ENCODE peak calls at places on chromosomes 13 and 19, in four cellular contexts. Y is HEK293T, O is K562, Q is GM12878. N is an unnamed sample.

GRCh38 chr19:16442386-16443276 is 29.1 kb downstream of the EPS15L1 start:
- DNase-seq in O (peak), Y (no peak), Q (no peak), N (no peak)

GRCh38 chr19:33022472-33023116 is 42.1 kb downstream of the RHPN2 start:
- DNase-seq in O (no peak), Q (no peak), Y (no peak), N (no peak)

GRCh38 chr13:42752731-42753130 is 28.7 kb upstream of the FAM216B start:
- DNase-seq in Q (no peak), Y (no peak), O (no peak), N (no peak)

GRCh38 chr19:11435057-11435832 is at the start of the genes ODAD3 and PRKCSH:
- DNase-seq in Y (peak), Q (peak), O (peak), N (peak)

GRCh38 chr19:38710928-38711725 is 33.1 kb downstream of the CAPN12 start:
- DNase-seq in O (no peak), Y (no peak), Q (no peak), N (no peak)

GRCh38 chr19:10259162-10259905 is 7.3 kb downstream of the MRPL4 start:
- DNase-seq in Q (no peak), Y (peak), O (peak), N (peak)

GRCh38 chr19:35138305-35138799 is 272 bp upstream of the FXYD1 start:
- DNase-seq in Q (no peak), O (no peak), Y (no peak), N (no peak)

GRCh38 chr13:50357586-50358118 is 342.4 kb downstream of the KCNRG start:
- DNase-seq in Y (peak), Q (no peak), O (peak), N (no peak)

GRCh38 chr19:8965887-8966286 is 44.3 kb downstream of the MUC16 start:
- DNase-seq in Y (no peak), Q (no peak), O (peak), N (no peak)

GRCh38 chr19:9885077-9885552 is 50.0 kb downstream of the PIN1 start:
- DNase-seq in Y (peak), O (no peak), Q (no peak), N (no peak)

GRCh38 chr19:35162471-35163326 is 8.2 kb downstream of the FXYD5 start:
- DNase-seq in Q (no peak), O (no peak), Y (no peak), N (no peak)

GRCh38 chr13:23856008-23856750 is 33.0 kb downstream of the MIPEP start:
- DNase-seq in Q (no peak), O (no peak), Y (no peak), N (no peak)

GRCh38 chr13:113935081-113935511 is 38.8 kb downstream of the C13orf46 start:
- DNase-seq in Q (no peak), Y (no peak), O (no peak), N (no peak)

GRCh38 chr19:43765109-43765876 is 10.5 kb upstream of the SMG9 start:
- DNase-seq in Q (peak), O (peak), Y (no peak), N (peak)

GRCh38 chr13:73656863-73657262 is 477.3 kb downstream of the KLF12 start:
- DNase-seq in O (no peak), Q (no peak), Y (no peak), N (no peak)

GRCh38 chr13:113091211-113091771 is 14.3 kb upstream of the F7 start:
- DNase-seq in Y (no peak), O (no peak), Q (no peak), N (no peak)

GRCh38 chr19:55406869-55407624 is 541 bp downstream of the UBE2S start:
- DNase-seq in Q (no peak), O (peak), Y (no peak), N (no peak)

GRCh38 chr19:12665281-12665573 is 1.3 kb downstream of the MAN2B1 start:
- DNase-seq in Q (peak), O (no peak), Y (no peak), N (no peak)

GRCh38 chr19:1864480-1865171 is 1.2 kb upstream of the KLF16 start:
- DNase-seq in O (peak), Y (peak), Q (no peak), N (peak)

GRCh38 chr19:55082023-55082851 is 6.6 kb downstream of the EPS8L1 start:
- DNase-seq in O (peak), Q (no peak), Y (no peak), N (no peak)

GRCh38 chr19:35207391-35207871 is 21.1 kb downstream of the FAM187B start:
- DNase-seq in O (no peak), Y (no peak), Q (no peak), N (no peak)

GRCh38 chr19:8423821-8424223 is 10.7 kb downstream of the MARCHF2 start:
- DNase-seq in Q (no peak), O (peak), Y (peak), N (peak)

GRCh38 chr19:32339988-32340874 is 5.2 kb upstream of the ZNF507 start:
- DNase-seq in Y (peak), Q (no peak), O (peak), N (peak)

GRCh38 chr13:77143325-77143907 is 116.5 kb upstream of the FBXL3 start:
- DNase-seq in Y (no peak), Q (no peak), O (no peak), N (peak)

GRCh38 chr19:38079926-38080380 is 144.1 kb downstream of the DPF1 start:
- DNase-seq in Q (peak), O (no peak), Y (no peak), N (peak)

GRCh38 chr19:3006075-3006767 is 22.9 kb downstream of the TLE2 start:
- DNase-seq in O (peak), Y (peak), Q (no peak), N (no peak)

GRCh38 chr13:29500426-29500825 is 95.1 kb downstream of the SLC7A1 start:
- DNase-seq in O (no peak), Y (no peak), Q (no peak), N (no peak)

GRCh38 chr13:58584610-58585009 is 953.1 kb downstream of the PCDH17 start:
- DNase-seq in O (no peak), Q (no peak), Y (no peak), N (no peak)

GRCh38 chr19:48405010-48405659 is 11.7 kb downstream of the GRIN2D start:
- DNase-seq in O (no peak), Y (no peak), Q (no peak), N (no peak)

GRCh38 chr19:46764817-46765291 is 18.6 kb upstream of the STRN4 start:
- DNase-seq in O (peak), Y (no peak), Q (no peak), N (peak)
- TF ChIP-seq TARDBP in O (no peak), Y (no peak), Q (no peak), N (peak)

GRCh38 chr13:66341038-66341437 is 889.1 kb downstream of the PCDH9 start:
- DNase-seq in Y (no peak), O (no peak), Q (no peak), N (no peak)

GRCh38 chr13:66344770-66345367 is 885.3 kb downstream of the PCDH9 start:
- DNase-seq in O (no peak), Y (no peak), Q (no peak), N (no peak)

GRCh38 chr13:66341978-66342377 is 888.2 kb downstream of the PCDH9 start:
- DNase-seq in Q (no peak), Y (no peak), O (no peak), N (no peak)

GRCh38 chr13:66345988-66346387 is 884.1 kb downstream of the PCDH9 start:
- DNase-seq in Q (no peak), O (no peak), Y (no peak), N (no peak)

DNA sequence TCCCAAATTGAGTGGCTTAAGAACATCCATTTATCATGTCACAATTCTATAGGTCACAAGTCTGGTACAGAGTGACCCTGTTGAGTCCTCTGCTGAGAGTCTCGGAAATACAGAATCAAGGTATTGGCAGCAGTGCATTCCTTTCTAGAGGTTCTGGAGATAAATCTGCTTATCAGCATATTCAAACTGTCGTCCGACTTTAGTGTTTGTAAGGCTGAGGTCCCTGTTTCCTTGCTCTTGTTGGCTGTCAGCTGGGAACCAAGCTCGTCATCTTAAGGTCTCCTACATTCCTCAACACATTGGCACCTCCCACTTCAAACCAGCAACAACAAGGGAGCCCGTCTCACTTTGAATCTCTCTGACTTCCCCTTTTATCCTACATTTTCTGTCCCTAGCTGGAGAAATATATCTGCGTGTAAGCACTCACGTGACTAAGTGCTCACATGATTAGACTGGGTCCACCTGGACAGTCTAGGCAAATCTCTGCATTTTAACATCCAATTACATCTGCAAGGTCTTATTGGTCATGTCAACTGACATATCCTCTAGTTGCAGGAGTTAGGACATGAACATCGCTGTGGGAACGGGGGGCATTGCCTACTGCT is 886.8 kb downstream of the PCDH9 start:
- DNase-seq in Q (no peak), O (no peak), Y (no peak), N (no peak)
- TF ChIP-seq TARDBP in Q (no peak), O (no peak), Y (no peak), N (no peak)

DNA sequence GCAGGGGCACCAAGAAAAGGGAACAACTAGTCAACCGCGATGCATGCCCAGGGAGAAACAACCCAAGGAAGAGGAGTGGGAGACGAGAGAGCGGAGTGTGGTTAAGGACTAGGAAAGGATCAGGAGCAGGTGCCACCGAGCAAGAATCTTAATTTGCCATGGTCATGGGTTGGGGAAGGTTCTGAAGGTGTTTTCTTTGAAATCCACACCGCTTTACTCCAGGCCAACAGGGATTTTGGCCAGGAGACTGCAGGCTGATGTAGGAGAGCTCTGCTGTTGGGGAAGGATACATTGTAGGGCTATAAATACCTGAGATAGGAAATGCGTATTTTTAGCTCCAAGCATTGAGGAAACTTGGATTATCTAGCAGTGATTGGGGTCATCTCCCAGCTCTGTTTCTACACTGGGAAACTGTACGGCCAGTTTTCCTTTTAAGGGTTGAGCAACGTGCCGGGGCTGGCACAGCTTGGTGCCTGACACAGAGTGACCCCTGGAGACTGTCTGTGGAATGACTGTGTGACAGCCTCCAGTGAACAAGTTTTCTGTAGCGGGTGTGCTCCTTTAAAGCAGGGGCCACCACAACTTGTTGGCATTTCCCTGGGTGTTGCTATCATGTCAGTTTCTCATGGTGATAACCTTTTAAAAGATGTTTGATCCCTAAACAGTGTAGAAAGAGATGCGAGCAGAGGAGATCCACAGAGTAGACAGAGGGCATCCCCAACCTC is 34.2 kb downstream of the ZNF536 start:
- DNase-seq in O (no peak), Q (no peak), Y (peak), N (peak)
- TF ChIP-seq TARDBP in O (no peak), Q (no peak), Y (no peak), N (no peak)

GRCh38 chr13:27171244-27171829 is at the start of gene USP12:
- DNase-seq in Q (no peak), O (peak), Y (peak), N (no peak)

GRCh38 chr13:27171830-27172494 is 351 bp upstream of the USP12 start:
- DNase-seq in O (peak), Q (no peak), Y (peak), N (peak)

GRCh38 chr13:27170521-27171243 is 929 bp downstream of the USP12 start:
- DNase-seq in Q (no peak), O (peak), Y (peak), N (peak)

GRCh38 chr13:27168870-27169525 is 2.6 kb downstream of the USP12 start:
- DNase-seq in Y (no peak), Q (no peak), O (no peak), N (no peak)

DNA sequence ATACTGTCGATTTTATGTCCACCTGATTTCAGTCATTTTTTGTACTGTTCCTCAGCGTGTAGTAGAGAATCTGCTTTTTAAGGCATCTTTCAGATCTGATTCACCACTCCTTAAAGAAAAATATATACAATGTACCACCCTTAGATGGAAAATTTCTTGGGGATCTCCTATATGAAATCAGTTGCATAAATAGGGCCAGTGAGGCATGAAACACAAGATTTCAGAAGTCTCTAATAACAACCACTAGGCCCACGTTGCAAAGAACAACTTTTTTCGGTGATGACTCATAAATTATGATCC is 1.4 kb downstream of the USP12 start:
- DNase-seq in O (no peak), Y (no peak), Q (no peak), N (no peak)
- TF ChIP-seq TARDBP in O (no peak), Y (no peak), Q (no peak), N (no peak)

GRCh38 chr13:31860002-31860401 is 120.7 kb downstream of the RXFP2 start:
- DNase-seq in Q (no peak), Y (no peak), O (no peak), N (no peak)
- TF ChIP-seq TARDBP in Q (no peak), Y (no peak), O (no peak), N (no peak)

DNA sequence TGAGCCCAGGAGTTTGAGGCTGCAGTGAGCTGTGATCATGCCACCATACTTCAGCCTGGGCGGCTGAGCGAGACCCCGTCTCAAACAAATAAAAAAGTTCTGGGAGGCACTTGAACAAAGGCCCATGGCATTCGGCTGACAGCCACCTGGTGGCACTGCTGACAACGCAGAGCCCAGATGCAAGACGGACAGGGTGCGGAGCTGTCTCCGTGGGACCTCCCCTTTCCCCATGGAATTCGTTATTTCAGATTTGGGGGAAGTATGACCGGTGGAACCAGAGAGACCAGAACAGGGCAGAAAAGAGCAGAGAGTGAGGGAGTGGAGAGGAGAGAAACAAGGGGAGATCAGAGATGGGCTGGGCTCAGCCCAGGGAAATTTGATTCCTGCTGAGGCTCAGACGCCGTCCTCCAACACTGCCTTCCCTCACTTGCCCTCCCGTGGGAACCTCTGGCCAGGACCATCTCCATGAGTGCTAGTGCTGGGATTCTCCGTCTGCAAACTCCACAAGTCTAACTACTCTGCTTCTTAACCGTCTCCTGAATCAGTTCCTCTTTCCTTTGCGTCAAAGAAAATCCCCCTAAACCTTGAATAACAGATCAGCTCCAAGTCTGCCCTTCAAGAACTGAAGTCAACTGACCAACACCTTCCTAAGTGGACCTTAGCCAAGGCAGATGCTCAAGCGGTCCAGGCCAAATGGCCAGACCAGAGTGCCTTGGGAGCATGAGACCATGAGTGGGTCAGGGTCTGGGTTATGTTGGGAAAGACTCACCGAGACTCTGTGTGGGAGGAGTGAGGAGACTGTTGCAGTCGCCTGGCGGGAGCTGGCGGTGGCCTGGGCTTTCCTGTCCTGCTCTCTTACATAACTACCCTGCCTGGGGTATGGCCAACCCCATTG is 11.9 kb upstream of the ATF5 start:
- DNase-seq in O (no peak), Y (peak), Q (no peak), N (no peak)
- TF ChIP-seq TARDBP in O (no peak), Y (no peak), Q (no peak), N (no peak)

GRCh38 chr19:18091217-18091608 is 4.5 kb upstream of the IL12RB1 start:
- DNase-seq in O (peak), Q (peak), Y (no peak), N (no peak)
- TF ChIP-seq TARDBP in O (no peak), Q (no peak), Y (no peak), N (no peak)

DNA sequence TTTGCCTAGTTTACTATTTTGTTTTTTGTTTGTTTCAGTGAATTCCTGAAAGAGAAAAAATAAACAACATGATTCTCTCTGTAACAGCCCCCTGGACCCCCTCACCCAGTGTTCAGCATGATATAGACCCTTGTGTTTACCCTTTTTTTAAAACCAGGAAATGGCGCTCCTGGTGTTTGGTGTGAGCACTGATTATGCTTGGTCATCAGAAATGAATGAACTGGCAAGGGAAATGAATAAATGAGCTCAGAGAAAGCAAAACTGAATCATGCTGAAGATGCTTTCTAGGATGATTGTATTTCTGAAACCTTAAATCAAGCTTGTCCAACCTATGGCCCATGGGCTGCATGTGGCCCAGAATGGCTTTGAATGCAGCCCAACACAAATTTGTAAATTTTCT is 22.1 kb downstream of the WASF3 start:
- DNase-seq in Y (no peak), Q (no peak), O (no peak), N (no peak)
- TF ChIP-seq TARDBP in Y (no peak), Q (no peak), O (no peak), N (no peak)

GRCh38 chr19:4592445-4592844 is 33.0 kb upstream of the SEMA6B start:
- DNase-seq in O (no peak), Q (no peak), Y (no peak), N (no peak)

GRCh38 chr19:4591296-4591695 is 31.8 kb upstream of the SEMA6B start:
- DNase-seq in Q (no peak), O (no peak), Y (no peak), N (no peak)

GRCh38 chr19:4587527-4587926 is 28.0 kb upstream of the SEMA6B start:
- DNase-seq in Q (no peak), Y (no peak), O (no peak), N (no peak)

GRCh38 chr19:4590559-4590958 is 31.1 kb upstream of the SEMA6B start:
- DNase-seq in Y (no peak), O (no peak), Q (no peak), N (no peak)

DNA sequence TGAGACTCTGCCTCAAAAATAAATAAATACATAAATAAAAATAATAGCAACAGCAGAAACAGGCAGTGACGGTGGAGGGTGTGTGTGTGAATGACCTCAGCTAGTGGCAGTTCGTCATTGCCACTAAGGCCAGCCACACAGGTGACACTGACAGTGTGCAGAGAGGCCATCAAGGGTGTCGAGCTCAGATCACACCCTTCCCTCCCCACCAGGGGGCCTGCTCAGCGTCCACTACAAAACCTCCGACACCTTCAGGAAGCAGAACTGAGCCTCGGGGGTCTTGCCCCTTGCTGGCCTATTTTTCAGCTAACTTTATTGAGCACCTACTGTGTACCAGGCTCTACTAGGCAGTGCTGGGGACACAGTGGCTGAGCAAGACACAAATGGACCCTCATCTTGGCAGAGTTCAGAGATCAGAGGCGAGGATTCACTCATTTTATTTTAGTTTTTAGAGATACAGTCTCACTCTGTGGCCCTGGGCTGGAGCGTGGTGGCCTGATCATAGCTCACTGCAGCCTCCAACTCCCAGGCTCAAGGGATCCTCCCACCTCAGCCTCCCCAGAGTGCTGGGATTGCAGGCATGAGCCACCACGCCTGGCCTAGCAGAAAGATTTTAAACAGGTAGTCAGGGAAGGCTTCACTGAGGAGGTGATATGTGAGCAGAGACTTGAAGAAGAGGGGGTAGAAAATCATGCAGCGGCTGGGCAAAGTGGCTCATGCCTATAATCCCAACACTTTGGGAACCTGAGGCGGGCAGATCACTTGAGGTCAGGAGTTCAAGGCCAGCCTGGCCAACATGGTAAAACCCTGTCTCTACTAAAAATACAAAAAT is 30.3 kb upstream of the SEMA6B start:
- DNase-seq in O (peak), Q (no peak), Y (no peak), N (peak)
- TF ChIP-seq TARDBP in O (no peak), Q (no peak), Y (no peak), N (peak)

GRCh38 chr13:49057176-49057575 is 81.5 kb downstream of the FNDC3A start:
- DNase-seq in Q (no peak), Y (no peak), O (no peak), N (no peak)
- TF ChIP-seq TARDBP in Q (no peak), Y (no peak), O (no peak), N (no peak)